ENCODE peak calls at places on chromosomes 12 and 14, in four cellular contexts. T is neural crest cell, Y is Peyer's patch, G is cardiac muscle cell. Q is an unnamed sample.

GRCh38 chr12:54173906-54174471 is 14.8 kb downstream of the SMUG1 start:
- DNase-seq in T (no peak), Y (no peak), G (no peak), Q (no peak)

GRCh38 chr12:16076553-16076952 is 165.4 kb downstream of the DERA start:
- DNase-seq in T (no peak), Y (no peak), G (peak), Q (no peak)

GRCh38 chr12:80186727-80187217 is 87.4 kb downstream of the OTOGL start:
- DNase-seq in T (peak), Y (no peak), G (peak), Q (no peak)

GRCh38 chr12:34290191-34290995 is 268.1 kb downstream of the ALG10 start:
- DNase-seq in T (no peak), Y (peak), G (no peak), Q (no peak)

GRCh38 chr14:32109676-32110075 is 32.6 kb downstream of the ARHGAP5 start:
- DNase-seq in T (no peak), Y (no peak), G (no peak), Q (no peak)

GRCh38 chr12:48630346-48630745 is 51.7 kb downstream of the KANSL2 start:
- DNase-seq in T (no peak), Y (no peak), G (no peak), Q (no peak)

GRCh38 chr12:57456145-57456700 is 1.1 kb downstream of the INHBE start:
- DNase-seq in T (peak), Y (peak), G (peak), Q (peak)

GRCh38 chr14:68195126-68195525 is 375.5 kb downstream of the RAD51B start:
- DNase-seq in T (no peak), Y (no peak), G (no peak), Q (no peak)

GRCh38 chr14:104749111-104749649 is 3.8 kb upstream of the SIVA1 start:
- DNase-seq in T (no peak), Y (no peak), G (no peak), Q (no peak)

GRCh38 chr12:111438501-111438900 is 32.8 kb downstream of the SH2B3 start:
- DNase-seq in T (no peak), Y (peak), G (no peak), Q (no peak)

GRCh38 chr14:72432748-72433147 is 461.2 kb downstream of the DPF3 start:
- DNase-seq in T (no peak), Y (no peak), G (no peak), Q (no peak)

GRCh38 chr14:100532154-100532915 is 54.9 kb downstream of the BEGAIN start:
- DNase-seq in T (peak), Y (peak), G (no peak), Q (no peak)

GRCh38 chr12:122977655-122978392 is 2.7 kb upstream of the ARL6IP4 start:
- DNase-seq in T (no peak), Y (no peak), G (no peak), Q (no peak)

GRCh38 chr12:104588048-104588942 is 131.5 kb downstream of the CHST11 start:
- DNase-seq in T (no peak), Y (no peak), G (no peak), Q (no peak)

GRCh38 chr14:37903561-37904191 is 304.0 kb upstream of the SSTR1 start:
- DNase-seq in T (peak), Y (no peak), G (peak), Q (no peak)

GRCh38 chr12:45290218-45290609 is 74.3 kb downstream of the ANO6 start:
- DNase-seq in T (no peak), Y (no peak), G (no peak), Q (no peak)

GRCh38 chr12:54301428-54302045 is 722 bp upstream of the NFE2 start:
- DNase-seq in T (no peak), Y (no peak), G (no peak), Q (no peak)

GRCh38 chr14:33987565-33988080 is 36.7 kb upstream of the EGLN3 start:
- DNase-seq in T (no peak), Y (no peak), G (no peak), Q (no peak)

GRCh38 chr14:91138511-91139359 is 24.9 kb downstream of the DGLUCY start:
- DNase-seq in T (no peak), Y (no peak), G (no peak), Q (no peak)

GRCh38 chr14:84708865-84709264 is 821.1 kb upstream of the FLRT2 start:
- DNase-seq in T (no peak), Y (no peak), G (no peak), Q (no peak)

GRCh38 chr12:11446372-11446771 is 51.0 kb upstream of the PRB2 start:
- DNase-seq in T (no peak), Y (no peak), G (no peak), Q (no peak)

GRCh38 chr12:57455374-57456144 is 452 bp downstream of the INHBE start:
- DNase-seq in T (no peak), Y (no peak), G (no peak), Q (no peak)

GRCh38 chr12:128486951-128487350 is 220.0 kb downstream of the TMEM132C start:
- DNase-seq in T (no peak), Y (no peak), G (no peak), Q (no peak)

GRCh38 chr12:43252585-43252984 is 299.4 kb downstream of the ADAMTS20 start:
- DNase-seq in T (no peak), Y (no peak), G (no peak), Q (no peak)

DNA sequence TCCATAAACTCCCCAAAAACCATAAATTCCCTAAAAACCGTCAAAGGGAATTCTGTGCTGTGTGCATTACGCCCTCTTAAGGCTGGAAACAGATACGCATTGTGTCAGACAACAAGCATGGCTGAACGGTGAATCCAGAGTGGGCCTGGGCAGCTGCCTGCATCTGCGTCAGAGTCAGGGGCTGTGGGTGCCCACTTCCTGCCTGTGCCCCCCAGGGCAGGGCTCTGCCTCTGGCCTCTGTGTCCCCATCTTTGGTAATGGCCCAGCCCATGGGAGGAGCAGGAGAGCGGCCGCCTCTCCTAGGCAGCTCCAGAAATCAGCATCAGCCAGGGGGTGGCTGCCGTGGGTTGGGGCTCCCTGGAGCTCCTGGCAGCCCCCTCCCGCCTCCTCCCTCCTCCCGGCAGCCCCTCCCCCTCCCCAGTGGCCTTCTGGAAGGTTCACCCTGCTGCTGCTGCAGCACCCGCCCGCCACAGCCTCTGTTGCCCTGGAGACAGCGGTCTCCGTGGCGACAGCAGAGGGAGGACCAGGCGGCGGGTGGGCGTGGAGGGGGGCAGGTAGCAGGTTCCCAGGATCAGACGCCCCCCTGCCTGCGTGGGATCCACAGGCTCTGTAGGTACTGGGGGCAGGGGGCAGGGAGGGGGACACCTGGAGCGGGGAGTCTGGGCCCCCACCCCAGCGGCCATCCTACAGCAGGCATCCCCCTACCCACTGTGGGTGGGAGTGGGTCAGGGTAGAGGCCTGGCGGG is 5.9 kb downstream of the MMP17 start:
- DNase-seq in T (no peak), Y (no peak), G (no peak), Q (no peak)
- TF ChIP-seq CTCF in T (peak), Y (peak), G (peak), Q (no peak)

GRCh38 chr14:62179367-62180018 is 417.3 kb downstream of the SNAPC1 start:
- DNase-seq in T (peak), Y (no peak), G (peak), Q (no peak)
- TF ChIP-seq CTCF in T (peak), Y (peak), G (peak), Q (no peak)

GRCh38 chr12:40749863-40750262 is 57.6 kb downstream of the CNTN1 start:
- DNase-seq in T (no peak), Y (no peak), G (no peak), Q (no peak)

GRCh38 chr12:40745386-40745785 is 53.1 kb downstream of the CNTN1 start:
- DNase-seq in T (no peak), Y (no peak), G (no peak), Q (no peak)
- TF ChIP-seq CTCF in T (no peak), Y (no peak), G (no peak), Q (no peak)

GRCh38 chr12:55966408-55967281 is at the start of gene CDK2:
- DNase-seq in T (peak), Y (peak), G (peak), Q (peak)
- TF ChIP-seq CTCF in T (no peak), Y (no peak), G (no peak), Q (no peak)

DNA sequence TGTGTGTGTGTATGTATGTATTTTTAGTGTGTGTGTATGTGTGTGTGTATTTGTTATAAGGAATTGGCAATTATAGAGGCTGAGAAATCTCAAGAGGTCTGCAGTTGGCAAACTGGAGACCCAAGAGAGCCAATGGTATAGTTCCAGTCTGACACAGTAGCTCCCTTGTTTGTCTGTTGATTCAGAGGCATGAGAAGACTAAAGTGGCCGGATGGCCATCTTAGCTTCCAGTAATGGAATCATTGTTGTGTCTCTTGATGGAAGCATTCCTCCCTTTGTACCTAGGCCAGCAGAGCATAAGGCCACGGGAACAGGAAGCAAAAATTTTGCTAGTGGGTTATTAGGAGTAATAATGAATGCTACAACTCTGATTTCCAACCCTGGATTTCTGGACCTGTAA is 460.6 kb downstream of the TMTC2 start:
- DNase-seq in T (no peak), Y (no peak), G (no peak), Q (no peak)
- TF ChIP-seq CTCF in T (no peak), Y (no peak), G (no peak), Q (no peak)

GRCh38 chr14:76091036-76091435 is 60.7 kb upstream of the GPATCH2L start:
- DNase-seq in T (no peak), Y (no peak), G (no peak), Q (no peak)
- TF ChIP-seq CTCF in T (no peak), Y (no peak), G (peak), Q (no peak)

GRCh38 chr12:39095636-39096330 is 190.4 kb upstream of the CPNE8 start:
- DNase-seq in T (no peak), Y (no peak), G (peak), Q (no peak)
- TF ChIP-seq CTCF in T (no peak), Y (no peak), G (no peak), Q (no peak)

Q was measured in activated B cell treated with CpG ODN at 0.5 μM for 24 hours.